ENCODE peak calls at places on chromosome 22, in eight cellular contexts. V is thyroid gland; U is anterior cingulate cortex; E is activated CD4-positive, alpha-beta T cell treated with anti-CD3 and anti-CD28 coated beads for 24 hours; G is NAMALWA; S is sciatic nerve; P is EL; Q is NCI-H774. K is an unnamed sample.

GRCh38 chr22:39416319-39416718 is 16.7 kb downstream of the TAB1 start:
- DNase-seq in G (no peak), P (no peak), Q (no peak), S (no peak), E (no peak), V (no peak), U (no peak), K (no peak)

GRCh38 chr22:19992921-19993355 is 23.7 kb downstream of the ARVCF start:
- DNase-seq in E (no peak), P (no peak), V (no peak), S (no peak), U (no peak), G (no peak), Q (no peak), K (peak; percentile 48)

GRCh38 chr22:31911565-31912401 is 32.6 kb upstream of the YWHAH start:
- DNase-seq in V (no peak), U (no peak), Q (no peak), S (no peak), E (no peak), G (no peak), P (no peak), K (no peak)

GRCh38 chr22:44535362-44536095 is 37.5 kb upstream of the RTL6 start:
- DNase-seq in S (no peak), P (no peak), G (no peak), Q (no peak), U (no peak), E (no peak), V (peak; percentile 9), K (no peak)

GRCh38 chr22:45235101-45235777 is 5.5 kb downstream of the KIAA0930 start:
- DNase-seq in U (peak; percentile 22), E (no peak), Q (no peak), V (no peak), P (no peak), S (no peak), G (peak; percentile 83), K (peak; percentile 78)

GRCh38 chr22:46071451-46072029 is 78.8 kb upstream of the PPARA start:
- DNase-seq in P (peak; percentile 95), Q (peak; percentile 78), V (peak; percentile 88), G (no peak), E (peak; percentile 53), U (peak; percentile 80), S (peak; percentile 98), K (peak; percentile 97)

GRCh38 chr22:37043828-37044538 is 7.6 kb upstream of the KCTD17 start:
- DNase-seq in Q (no peak), E (peak; percentile 35), G (peak; percentile 83), P (peak; percentile 49), U (no peak), S (no peak), V (peak; percentile 82), K (peak; percentile 79)

GRCh38 chr22:46746620-46747019 is 8.6 kb upstream of the CERK start:
- DNase-seq in E (no peak), S (no peak), Q (no peak), P (no peak), U (no peak), G (no peak), V (no peak), K (peak; percentile 5)

GRCh38 chr22:19959043-19959586 is 17.5 kb upstream of the TXNRD2 start:
- DNase-seq in S (peak; percentile 90), V (peak; percentile 96), P (no peak), Q (no peak), G (no peak), E (no peak), U (no peak), K (peak; percentile 85)

GRCh38 chr22:49007013-49007653 is 820.5 kb downstream of the BRD1 start:
- DNase-seq in V (no peak), G (no peak), P (no peak), S (peak; percentile 23), Q (no peak), U (no peak), E (no peak), K (no peak)

GRCh38 chr22:41418717-41419116 is 27.9 kb downstream of the TOB2 start:
- DNase-seq in U (no peak), P (no peak), E (no peak), S (no peak), Q (no peak), G (no peak), V (no peak), K (no peak)

GRCh38 chr22:35308480-35308945 is 8.8 kb downstream of the TOM1 start:
- DNase-seq in U (no peak), V (no peak), G (no peak), Q (no peak), E (no peak), S (no peak), P (no peak), K (no peak)

GRCh38 chr22:32557424-32557823 is 82.8 kb downstream of the FBXO7 start:
- DNase-seq in E (no peak), V (no peak), U (no peak), S (no peak), Q (no peak), P (no peak), G (no peak), K (no peak)

GRCh38 chr22:40235418-40235817 is 57.7 kb downstream of the TNRC6B start:
- DNase-seq in U (no peak), E (no peak), S (no peak), P (no peak), V (no peak), Q (no peak), G (no peak), K (no peak)

GRCh38 chr22:17554814-17555213 is 8.5 kb upstream of the SLC25A18 start:
- DNase-seq in U (no peak), G (no peak), V (no peak), P (no peak), S (no peak), E (no peak), Q (no peak), K (no peak)

GRCh38 chr22:25219211-25219689 is at the start of gene CRYBB2:
- DNase-seq in Q (no peak), E (no peak), P (no peak), S (no peak), G (no peak), U (no peak), V (no peak), K (no peak)

GRCh38 chr22:25651332-25651731 is 86.9 kb downstream of the GRK3 start:
- DNase-seq in S (no peak), V (no peak), E (no peak), U (no peak), P (no peak), G (peak; percentile 38), Q (no peak), K (no peak)

GRCh38 chr22:49723478-49724029 is 104.1 kb downstream of the BRD1 start:
- DNase-seq in Q (no peak), E (no peak), G (no peak), U (no peak), V (no peak), P (no peak), S (no peak), K (no peak)

GRCh38 chr22:40463727-40464126 is 93.3 kb downstream of the SGSM3 start:
- DNase-seq in U (no peak), P (no peak), V (no peak), E (no peak), G (no peak), Q (no peak), S (no peak), K (no peak)

GRCh38 chr22:44811141-44811540 is 58.8 kb downstream of the ARHGAP8 start:
- DNase-seq in Q (no peak), U (no peak), S (no peak), V (no peak), P (no peak), G (no peak), E (no peak), K (no peak)

GRCh38 chr22:48827228-48827810 is 1000.4 kb downstream of the BRD1 start:
- DNase-seq in S (no peak), Q (no peak), G (no peak), U (no peak), P (no peak), E (no peak), V (no peak), K (no peak)

GRCh38 chr22:17213976-17214375 is 5.3 kb downstream of the ADA2 start:
- DNase-seq in G (peak; percentile 31), E (peak; percentile 19), S (peak; percentile 77), P (peak; percentile 22), V (peak; percentile 56), U (no peak), Q (no peak), K (peak; percentile 83)

GRCh38 chr22:49014227-49015201 is 813.2 kb downstream of the BRD1 start:
- DNase-seq in Q (no peak), E (no peak), V (no peak), S (peak; percentile 47), U (no peak), P (no peak), G (no peak), K (peak; percentile 66)

GRCh38 chr22:45441158-45441557 is 27.7 kb downstream of the RIBC2 start:
- DNase-seq in S (peak; percentile 79), U (no peak), Q (no peak), E (no peak), G (peak; percentile 50), V (peak; percentile 74), P (peak; percentile 62), K (peak; percentile 75)

GRCh38 chr22:43277987-43278601 is 65.1 kb downstream of the SCUBE1 start:
- DNase-seq in Q (no peak), P (no peak), S (no peak), V (no peak), G (no peak), U (no peak), E (no peak), K (no peak)

GRCh38 chr22:46747646-46748045 is 9.6 kb upstream of the CERK start:
- DNase-seq in U (no peak), P (no peak), G (no peak), Q (no peak), V (no peak), S (no peak), E (no peak), K (peak; percentile 15)

GRCh38 chr22:32079110-32080089 is 36.3 kb downstream of the SLC5A1 start:
- DNase-seq in S (no peak), P (peak; percentile 76), U (no peak), Q (no peak), E (no peak), G (no peak), V (no peak), K (no peak)

GRCh38 chr22:23402275-23403151 is 177.6 kb downstream of the IGLL1 start:
- DNase-seq in V (peak; percentile 83), P (peak; percentile 31), U (no peak), E (peak; percentile 38), S (no peak), Q (peak; percentile 86), G (peak; percentile 87), K (peak; percentile 60)

GRCh38 chr22:26546282-26546681 is 34.0 kb upstream of the TFIP11 start:
- DNase-seq in E (no peak), V (peak; percentile 95), G (no peak), P (no peak), U (no peak), S (no peak), Q (no peak), K (no peak)

GRCh38 chr22:45229181-45229580 is 11.5 kb downstream of the KIAA0930 start:
- DNase-seq in G (no peak), Q (no peak), U (no peak), P (no peak), S (no peak), V (no peak), E (no peak), K (no peak)

GRCh38 chr22:23565288-23565941 is 14.7 kb downstream of the IGLL1 start:
- DNase-seq in G (peak; percentile 44), S (no peak), P (peak; percentile 16), E (no peak), V (peak; percentile 19), Q (no peak), U (no peak), K (no peak)